ENCODE peak calls at places on chromosomes 12 and 14, in nine cellular contexts. One of them, this sample, is unnamed.

GRCh38 chr14:54322668-54323380 is 74.0 kb upstream of the CDKN3 start:
- DNase-seq in GM10248: no peak
- DNase-seq in retinal pigment epithelial cell: no peak
- DNase-seq in choroid plexus epithelial cell: no peak
- DNase-seq in uterus: no peak
- DNase-seq in fibroblast of mammary gland: no peak
- DNase-seq in fibroblast of the aortic adventitia: no peak
- DNase-seq in mesothelial cell of epicardium: no peak
- DNase-seq in AG04450: no peak
- DNase-seq in this sample: no peak

GRCh38 chr14:56237398-56237797 is 119.2 kb downstream of the PELI2 start:
- DNase-seq in GM10248: no peak
- DNase-seq in retinal pigment epithelial cell: no peak
- DNase-seq in choroid plexus epithelial cell: no peak
- DNase-seq in uterus: no peak
- DNase-seq in fibroblast of mammary gland: no peak
- DNase-seq in fibroblast of the aortic adventitia: no peak
- DNase-seq in mesothelial cell of epicardium: no peak
- DNase-seq in AG04450: no peak
- DNase-seq in this sample: no peak

GRCh38 chr14:103654619-103655018 is 25.6 kb downstream of the KLC1 start:
- DNase-seq in GM10248: no peak
- DNase-seq in retinal pigment epithelial cell: no peak
- DNase-seq in choroid plexus epithelial cell: no peak
- DNase-seq in uterus: no peak
- DNase-seq in fibroblast of mammary gland: no peak
- DNase-seq in fibroblast of the aortic adventitia: peak
- DNase-seq in mesothelial cell of epicardium: no peak
- DNase-seq in AG04450: no peak
- DNase-seq in this sample: no peak

GRCh38 chr12:12720637-12721250 is 3.6 kb downstream of the CDKN1B start:
- DNase-seq in GM10248: no peak
- DNase-seq in retinal pigment epithelial cell: no peak
- DNase-seq in choroid plexus epithelial cell: no peak
- DNase-seq in uterus: no peak
- DNase-seq in fibroblast of mammary gland: no peak
- DNase-seq in fibroblast of the aortic adventitia: peak
- DNase-seq in mesothelial cell of epicardium: no peak
- DNase-seq in AG04450: no peak
- DNase-seq in this sample: no peak

GRCh38 chr12:40942326-40942725 is 245.8 kb upstream of the PDZRN4 start:
- DNase-seq in GM10248: no peak
- DNase-seq in retinal pigment epithelial cell: no peak
- DNase-seq in choroid plexus epithelial cell: peak
- DNase-seq in uterus: no peak
- DNase-seq in fibroblast of mammary gland: peak
- DNase-seq in fibroblast of the aortic adventitia: peak
- DNase-seq in mesothelial cell of epicardium: no peak
- DNase-seq in AG04450: no peak
- DNase-seq in this sample: no peak

GRCh38 chr12:101612162-101612916 is 17.6 kb downstream of the MYBPC1 start:
- DNase-seq in GM10248: no peak
- DNase-seq in retinal pigment epithelial cell: no peak
- DNase-seq in choroid plexus epithelial cell: peak
- DNase-seq in uterus: no peak
- DNase-seq in fibroblast of mammary gland: no peak
- DNase-seq in fibroblast of the aortic adventitia: no peak
- DNase-seq in mesothelial cell of epicardium: no peak
- DNase-seq in AG04450: no peak
- DNase-seq in this sample: no peak

GRCh38 chr14:79293482-79293881 is 917.8 kb downstream of the DIO2 start:
- DNase-seq in GM10248: no peak
- DNase-seq in retinal pigment epithelial cell: no peak
- DNase-seq in choroid plexus epithelial cell: no peak
- DNase-seq in uterus: peak
- DNase-seq in fibroblast of mammary gland: no peak
- DNase-seq in fibroblast of the aortic adventitia: no peak
- DNase-seq in mesothelial cell of epicardium: no peak
- DNase-seq in AG04450: no peak
- DNase-seq in this sample: no peak

GRCh38 chr12:46494424-46494823 is 121.9 kb upstream of the SLC38A2 start:
- DNase-seq in GM10248: no peak
- DNase-seq in retinal pigment epithelial cell: no peak
- DNase-seq in choroid plexus epithelial cell: peak
- DNase-seq in uterus: no peak
- DNase-seq in fibroblast of mammary gland: peak
- DNase-seq in fibroblast of the aortic adventitia: peak
- DNase-seq in mesothelial cell of epicardium: no peak
- DNase-seq in AG04450: peak
- DNase-seq in this sample: no peak

GRCh38 chr14:21070610-21071224 is 613 bp downstream of the ARHGEF40 start:
- DNase-seq in GM10248: peak
- DNase-seq in retinal pigment epithelial cell: no peak
- DNase-seq in choroid plexus epithelial cell: peak
- DNase-seq in uterus: peak
- DNase-seq in fibroblast of mammary gland: peak
- DNase-seq in fibroblast of the aortic adventitia: peak
- DNase-seq in mesothelial cell of epicardium: peak
- DNase-seq in AG04450: no peak
- DNase-seq in this sample: peak

GRCh38 chr14:34058510-34058909 is 107.6 kb upstream of the EGLN3 start:
- DNase-seq in GM10248: no peak
- DNase-seq in retinal pigment epithelial cell: no peak
- DNase-seq in choroid plexus epithelial cell: no peak
- DNase-seq in uterus: no peak
- DNase-seq in fibroblast of mammary gland: no peak
- DNase-seq in fibroblast of the aortic adventitia: no peak
- DNase-seq in mesothelial cell of epicardium: no peak
- DNase-seq in AG04450: no peak
- DNase-seq in this sample: no peak

GRCh38 chr14:100734031-100734990 is 7.6 kb downstream of the DLK1 start:
- DNase-seq in GM10248: no peak
- DNase-seq in retinal pigment epithelial cell: no peak
- DNase-seq in choroid plexus epithelial cell: no peak
- DNase-seq in uterus: no peak
- DNase-seq in fibroblast of mammary gland: no peak
- DNase-seq in fibroblast of the aortic adventitia: no peak
- DNase-seq in mesothelial cell of epicardium: no peak
- DNase-seq in AG04450: no peak
- DNase-seq in this sample: no peak

GRCh38 chr14:25011095-25011494 is 38.9 kb downstream of the STXBP6 start:
- DNase-seq in GM10248: no peak
- DNase-seq in retinal pigment epithelial cell: no peak
- DNase-seq in choroid plexus epithelial cell: no peak
- DNase-seq in uterus: no peak
- DNase-seq in fibroblast of mammary gland: no peak
- DNase-seq in fibroblast of the aortic adventitia: no peak
- DNase-seq in mesothelial cell of epicardium: no peak
- DNase-seq in AG04450: no peak
- DNase-seq in this sample: no peak

GRCh38 chr12:121657305-121658008 is 12.0 kb downstream of the MORN3 start:
- DNase-seq in GM10248: no peak
- DNase-seq in retinal pigment epithelial cell: no peak
- DNase-seq in choroid plexus epithelial cell: no peak
- DNase-seq in uterus: no peak
- DNase-seq in fibroblast of mammary gland: no peak
- DNase-seq in fibroblast of the aortic adventitia: no peak
- DNase-seq in mesothelial cell of epicardium: no peak
- DNase-seq in AG04450: no peak
- DNase-seq in this sample: no peak

GRCh38 chr14:36320210-36321003 is at the start of gene MBIP:
- DNase-seq in GM10248: peak
- DNase-seq in retinal pigment epithelial cell: peak
- DNase-seq in choroid plexus epithelial cell: peak
- DNase-seq in uterus: peak
- DNase-seq in fibroblast of mammary gland: peak
- DNase-seq in fibroblast of the aortic adventitia: peak
- DNase-seq in mesothelial cell of epicardium: peak
- DNase-seq in AG04450: peak
- DNase-seq in this sample: peak

GRCh38 chr12:20463920-20464524 is 95.7 kb downstream of the PDE3A start:
- DNase-seq in GM10248: peak
- DNase-seq in retinal pigment epithelial cell: no peak
- DNase-seq in choroid plexus epithelial cell: peak
- DNase-seq in uterus: no peak
- DNase-seq in fibroblast of mammary gland: peak
- DNase-seq in fibroblast of the aortic adventitia: peak
- DNase-seq in mesothelial cell of epicardium: no peak
- DNase-seq in AG04450: no peak
- DNase-seq in this sample: no peak

GRCh38 chr14:59262717-59263469 is 74.4 kb downstream of the DAAM1 start:
- DNase-seq in GM10248: no peak
- DNase-seq in retinal pigment epithelial cell: no peak
- DNase-seq in choroid plexus epithelial cell: no peak
- DNase-seq in uterus: no peak
- DNase-seq in fibroblast of mammary gland: no peak
- DNase-seq in fibroblast of the aortic adventitia: no peak
- DNase-seq in mesothelial cell of epicardium: no peak
- DNase-seq in AG04450: no peak
- DNase-seq in this sample: no peak
- TF ChIP-seq CTCF in GM10248: no peak
- TF ChIP-seq CTCF in retinal pigment epithelial cell: peak
- TF ChIP-seq CTCF in choroid plexus epithelial cell: peak
- TF ChIP-seq CTCF in uterus: no peak
- TF ChIP-seq CTCF in fibroblast of mammary gland: no peak
- TF ChIP-seq CTCF in fibroblast of the aortic adventitia: peak
- TF ChIP-seq CTCF in mesothelial cell of epicardium: no peak
- TF ChIP-seq CTCF in AG04450: no peak
- TF ChIP-seq CTCF in this sample: peak

DNA sequence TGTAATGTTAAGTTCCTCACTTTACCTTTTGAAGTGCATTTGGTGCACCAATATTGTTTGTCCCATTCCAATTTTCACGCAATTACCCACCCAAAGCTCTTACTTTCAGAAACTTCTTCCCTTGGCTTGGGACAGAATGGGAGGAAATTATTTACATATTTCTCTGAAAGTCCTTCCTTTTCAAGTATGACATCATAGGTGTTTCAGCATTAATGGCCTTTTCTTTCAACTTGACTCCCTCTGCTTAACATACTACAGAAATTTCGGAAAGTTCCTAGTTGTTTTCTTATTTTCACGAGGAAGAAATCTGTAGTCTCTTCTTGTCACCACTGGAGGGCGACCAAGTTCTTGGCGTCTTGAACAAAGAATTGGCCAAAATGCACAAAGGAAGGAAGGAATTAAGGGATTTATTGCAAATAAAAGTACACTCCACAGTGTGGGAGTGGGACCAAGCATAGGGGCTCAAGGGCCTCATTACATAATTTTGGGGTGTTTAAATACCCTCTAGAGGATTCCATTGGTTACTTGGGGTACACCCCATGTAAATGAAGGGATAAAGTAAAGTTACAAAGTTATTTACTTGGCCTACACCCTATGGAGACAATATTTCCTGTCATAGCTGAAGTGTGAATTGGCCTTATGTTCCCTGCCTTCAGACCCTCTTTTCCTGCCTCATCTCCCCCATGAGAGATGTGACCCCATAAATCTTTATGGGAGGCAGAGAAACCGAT is 70.5 kb downstream of the RPL10L start:
- DNase-seq in GM10248: peak
- DNase-seq in retinal pigment epithelial cell: no peak
- DNase-seq in choroid plexus epithelial cell: peak
- DNase-seq in uterus: no peak
- DNase-seq in fibroblast of mammary gland: peak
- DNase-seq in fibroblast of the aortic adventitia: no peak
- DNase-seq in mesothelial cell of epicardium: no peak
- DNase-seq in AG04450: no peak
- DNase-seq in this sample: no peak
- TF ChIP-seq CTCF in GM10248: peak
- TF ChIP-seq CTCF in retinal pigment epithelial cell: peak
- TF ChIP-seq CTCF in choroid plexus epithelial cell: peak
- TF ChIP-seq CTCF in uterus: no peak
- TF ChIP-seq CTCF in fibroblast of mammary gland: peak
- TF ChIP-seq CTCF in fibroblast of the aortic adventitia: no peak
- TF ChIP-seq CTCF in mesothelial cell of epicardium: peak
- TF ChIP-seq CTCF in AG04450: no peak
- TF ChIP-seq CTCF in this sample: peak

GRCh38 chr12:78672033-78672432 is 192.5 kb upstream of the SYT1 start:
- DNase-seq in GM10248: no peak
- DNase-seq in retinal pigment epithelial cell: no peak
- DNase-seq in choroid plexus epithelial cell: no peak
- DNase-seq in uterus: no peak
- DNase-seq in fibroblast of mammary gland: no peak
- DNase-seq in fibroblast of the aortic adventitia: no peak
- DNase-seq in mesothelial cell of epicardium: no peak
- DNase-seq in AG04450: no peak
- DNase-seq in this sample: no peak
- TF ChIP-seq CTCF in GM10248: no peak
- TF ChIP-seq CTCF in retinal pigment epithelial cell: no peak
- TF ChIP-seq CTCF in choroid plexus epithelial cell: no peak
- TF ChIP-seq CTCF in uterus: no peak
- TF ChIP-seq CTCF in fibroblast of mammary gland: no peak
- TF ChIP-seq CTCF in fibroblast of the aortic adventitia: no peak
- TF ChIP-seq CTCF in mesothelial cell of epicardium: no peak
- TF ChIP-seq CTCF in AG04450: no peak
- TF ChIP-seq CTCF in this sample: no peak

GRCh38 chr12:67651380-67651695 is 2.8 kb downstream of the DYRK2 start:
- DNase-seq in GM10248: peak
- DNase-seq in retinal pigment epithelial cell: no peak
- DNase-seq in choroid plexus epithelial cell: peak
- DNase-seq in uterus: no peak
- DNase-seq in fibroblast of mammary gland: peak
- DNase-seq in fibroblast of the aortic adventitia: peak
- DNase-seq in mesothelial cell of epicardium: no peak
- DNase-seq in AG04450: no peak
- DNase-seq in this sample: no peak
- TF ChIP-seq CTCF in GM10248: peak
- TF ChIP-seq CTCF in retinal pigment epithelial cell: peak
- TF ChIP-seq CTCF in choroid plexus epithelial cell: peak
- TF ChIP-seq CTCF in uterus: no peak
- TF ChIP-seq CTCF in fibroblast of mammary gland: peak
- TF ChIP-seq CTCF in fibroblast of the aortic adventitia: peak
- TF ChIP-seq CTCF in mesothelial cell of epicardium: no peak
- TF ChIP-seq CTCF in AG04450: peak
- TF ChIP-seq CTCF in this sample: no peak

GRCh38 chr14:75514673-75515630 is 7.3 kb upstream of the BATF start:
- DNase-seq in GM10248: peak
- DNase-seq in retinal pigment epithelial cell: no peak
- DNase-seq in choroid plexus epithelial cell: peak
- DNase-seq in uterus: no peak
- DNase-seq in fibroblast of mammary gland: peak
- DNase-seq in fibroblast of the aortic adventitia: peak
- DNase-seq in mesothelial cell of epicardium: no peak
- DNase-seq in AG04450: no peak
- DNase-seq in this sample: no peak
- TF ChIP-seq CTCF in GM10248: no peak
- TF ChIP-seq CTCF in retinal pigment epithelial cell: no peak
- TF ChIP-seq CTCF in choroid plexus epithelial cell: peak
- TF ChIP-seq CTCF in uterus: no peak
- TF ChIP-seq CTCF in fibroblast of mammary gland: peak
- TF ChIP-seq CTCF in fibroblast of the aortic adventitia: peak
- TF ChIP-seq CTCF in mesothelial cell of epicardium: no peak
- TF ChIP-seq CTCF in AG04450: no peak
- TF ChIP-seq CTCF in this sample: no peak